ENCODE peak calls at places on chromosome 21, in eight cellular contexts. P is IMR-90; W is mammary epithelial cell; C is breast epithelium; J is CD4-positive, alpha-beta T cell; M is WERI-Rb-1; V is caudate nucleus; E is pancreas. R is an unnamed sample.
A peak's percentile ranks its signal among the peaks of the same experiment; 100 is the strongest.

GRCh38 chr21:41610042-41610839 is 102.3 kb upstream of the TMPRSS2 start:
- DNase-seq in P (peak; percentile 64), W (peak; percentile 32), C (no peak), J (no peak), M (peak; percentile 74), V (no peak), E (no peak), R (peak; percentile 78)

GRCh38 chr21:25857308-25858099 is 122.7 kb downstream of the GABPA start:
- DNase-seq in P (no peak), W (no peak), C (no peak), J (no peak), M (no peak), V (no peak), E (no peak), R (no peak)

GRCh38 chr21:26280715-26281310 is 110.2 kb upstream of the APP start:
- DNase-seq in P (no peak), W (no peak), C (no peak), J (no peak), M (peak; percentile 42), V (no peak), E (no peak), R (no peak)

GRCh38 chr21:42384999-42385398 is 10.9 kb downstream of the TMPRSS3 start:
- DNase-seq in P (no peak), W (no peak), C (no peak), J (no peak), M (no peak), V (no peak), E (no peak), R (no peak)

GRCh38 chr21:25464275-25464674 is 143.0 kb downstream of the MRPL39 start:
- DNase-seq in P (no peak), W (peak; percentile 22), C (no peak), J (no peak), M (no peak), V (no peak), E (no peak), R (no peak)

GRCh38 chr21:26389971-26390641 is 183.0 kb downstream of the CYYR1 start:
- DNase-seq in P (peak; percentile 21), W (peak; percentile 100), C (no peak), J (no peak), M (no peak), V (no peak), E (no peak), R (no peak)

GRCh38 chr21:14259669-14260458 is 43.9 kb downstream of the RBM11 start:
- DNase-seq in P (peak; percentile 56), W (peak; percentile 43), C (no peak), J (no peak), M (no peak), V (no peak), E (no peak), R (no peak)

GRCh38 chr21:42172596-42173483 is 46.1 kb upstream of the ABCG1 start:
- DNase-seq in P (no peak), W (no peak), C (no peak), J (no peak), M (no peak), V (no peak), E (no peak), R (peak; percentile 24)

GRCh38 chr21:26637346-26637745 is 64.3 kb upstream of the CYYR1 start:
- DNase-seq in P (no peak), W (no peak), C (no peak), J (no peak), M (no peak), V (no peak), E (no peak), R (no peak)

GRCh38 chr21:36021251-36021837 is 39.0 kb downstream of the SETD4 start:
- DNase-seq in P (no peak), W (no peak), C (no peak), J (no peak), M (no peak), V (no peak), E (no peak), R (no peak)

GRCh38 chr21:25708467-25709065 is 26.1 kb downstream of the ATP5PF start:
- DNase-seq in P (peak; percentile 56), W (peak; percentile 8), C (no peak), J (peak; percentile 11), M (peak; percentile 38), V (no peak), E (no peak), R (peak; percentile 40)

GRCh38 chr21:17612023-17612564 is 607 bp downstream of the BTG3 start:
- DNase-seq in P (peak; percentile 59), W (peak; percentile 83), C (peak; percentile 27), J (peak; percentile 16), M (peak; percentile 18), V (no peak), E (peak; percentile 73), R (peak; percentile 48)

GRCh38 chr21:39114871-39115658 is 68.2 kb downstream of the PSMG1 start:
- DNase-seq in P (peak; percentile 74), W (peak; percentile 26), C (peak; percentile 5), J (no peak), M (no peak), V (no peak), E (no peak), R (no peak)

GRCh38 chr21:39924577-39925308 is 57.5 kb downstream of the PCP4 start:
- DNase-seq in P (no peak), W (no peak), C (no peak), J (no peak), M (no peak), V (no peak), E (no peak), R (no peak)

GRCh38 chr21:39141502-39141901 is 41.7 kb downstream of the PSMG1 start:
- DNase-seq in P (peak; percentile 73), W (no peak), C (no peak), J (no peak), M (no peak), V (no peak), E (no peak), R (no peak)

GRCh38 chr21:25566645-25567044 is 40.6 kb downstream of the MRPL39 start:
- DNase-seq in P (no peak), W (no peak), C (no peak), J (no peak), M (no peak), V (no peak), E (no peak), R (no peak)

GRCh38 chr21:14673649-14674048 is 127.5 kb upstream of the SAMSN1 start:
- DNase-seq in P (no peak), W (no peak), C (no peak), J (no peak), M (no peak), V (no peak), E (no peak), R (no peak)

GRCh38 chr21:30340714-30341573 is 3.5 kb upstream of the KRTAP27-1 start:
- DNase-seq in P (peak; percentile 10), W (peak; percentile 45), C (no peak), J (no peak), M (peak; percentile 53), V (no peak), E (peak; percentile 17), R (peak; percentile 56)

GRCh38 chr21:41651830-41652229 is 115.0 kb downstream of the RIPK4 start:
- DNase-seq in P (peak; percentile 46), W (peak; percentile 51), C (no peak), J (no peak), M (no peak), V (no peak), E (no peak), R (no peak)

GRCh38 chr21:44511219-44511937 is 28.6 kb downstream of the KRTAP10-1 start:
- DNase-seq in P (no peak), W (no peak), C (no peak), J (no peak), M (no peak), V (no peak), E (peak; percentile 58), R (no peak)
- H3K27ac ChIP-seq in P (no peak overlapping the region), W (no peak overlapping the region), C (no peak overlapping the region), J (no peak overlapping the region), M (no peak overlapping the region), V (no peak overlapping the region), E (no peak overlapping the region), R (no peak overlapping the region)

GRCh38 chr21:45292399-45293213 is 4.9 kb upstream of the POFUT2 start:
- DNase-seq in P (peak; percentile 86), W (peak; percentile 57), C (peak; percentile 71), J (peak; percentile 63), M (peak; percentile 91), V (peak; percentile 62), E (peak; percentile 93), R (peak; percentile 84)
- H3K27ac ChIP-seq in P (peak overlapping the region; percentile 98), W (no peak overlapping the region), C (peak overlapping the region; percentile 97), J (no peak overlapping the region), M (peak overlapping the region; percentile 37), V (peak overlapping the region; percentile 86), E (peak overlapping the region; percentile 50), R (peak overlapping the region; percentile 90)

GRCh38 chr21:27819299-27819698 is 852.4 kb upstream of the ADAMTS5 start:
- DNase-seq in P (no peak), W (no peak), C (no peak), J (no peak), M (no peak), V (no peak), E (no peak), R (no peak)

GRCh38 chr21:27820342-27820741 is 853.5 kb upstream of the ADAMTS5 start:
- DNase-seq in P (no peak), W (no peak), C (no peak), J (no peak), M (no peak), V (no peak), E (no peak), R (no peak)

GRCh38 chr21:27817902-27818623 is 851.2 kb upstream of the ADAMTS5 start:
- DNase-seq in P (no peak), W (no peak), C (no peak), J (no peak), M (no peak), V (no peak), E (no peak), R (no peak)

GRCh38 chr21:27817061-27817460 is 850.2 kb upstream of the ADAMTS5 start:
- DNase-seq in P (no peak), W (no peak), C (no peak), J (no peak), M (no peak), V (no peak), E (no peak), R (no peak)

GRCh38 chr21:27818847-27819246 is 852.0 kb upstream of the ADAMTS5 start:
- DNase-seq in P (no peak), W (peak; percentile 43), C (no peak), J (no peak), M (no peak), V (no peak), E (no peak), R (no peak)
- H3K27ac ChIP-seq in P (peak overlapping the region; percentile 46), W (no peak overlapping the region), C (no peak overlapping the region), J (no peak overlapping the region), M (no peak overlapping the region), V (no peak overlapping the region), E (no peak overlapping the region), R (peak overlapping the region; percentile 60)

GRCh38 chr21:37226356-37226920 is 40.7 kb downstream of the VPS26C start:
- DNase-seq in P (no peak), W (no peak), C (no peak), J (no peak), M (no peak), V (no peak), E (no peak), R (no peak)

GRCh38 chr21:37227071-37228002 is 39.8 kb downstream of the VPS26C start:
- DNase-seq in P (no peak), W (no peak), C (no peak), J (no peak), M (no peak), V (no peak), E (peak; percentile 48), R (no peak)

GRCh38 chr21:37223804-37224345 is 43.3 kb downstream of the VPS26C start:
- DNase-seq in P (no peak), W (no peak), C (no peak), J (no peak), M (no peak), V (no peak), E (no peak), R (no peak)

GRCh38 chr21:37225440-37225839 is 41.7 kb downstream of the VPS26C start:
- DNase-seq in P (no peak), W (no peak), C (no peak), J (peak; percentile 16), M (no peak), V (no peak), E (no peak), R (no peak)

GRCh38 chr21:37224861-37225260 is 42.3 kb downstream of the VPS26C start:
- DNase-seq in P (no peak), W (no peak), C (no peak), J (no peak), M (no peak), V (no peak), E (no peak), R (no peak)
- H3K27ac ChIP-seq in P (no peak overlapping the region), W (no peak overlapping the region), C (no peak overlapping the region), J (peak overlapping the region; percentile 57), M (no peak overlapping the region), V (no peak overlapping the region), E (no peak overlapping the region), R (peak overlapping the region; percentile 10)